ENCODE peak calls at places on chromosome 19, in seven cellular contexts. E is NB4; X is endothelial cell of umbilical vein; B is LNCaP clone FGC; N is vagina; Q is thoracic aorta; K is naive thymus-derived CD4-positive, alpha-beta T cell. Z is an unnamed sample.

GRCh38 chr19:32416749-32417469 is 11.3 kb downstream of the DPY19L3 start:
- DNase-seq in B (no peak), E (no peak), X (no peak), N (no peak), Q (no peak), K (no peak), Z (no peak)

GRCh38 chr19:9436358-9436757 is 985 bp upstream of the ZNF266 start:
- DNase-seq in X (no peak), N (no peak), K (no peak), E (no peak), Q (no peak), B (no peak), Z (no peak)

GRCh38 chr19:22530042-22530441 is 104.1 kb upstream of the ZNF492 start:
- DNase-seq in Q (no peak), K (no peak), B (no peak), E (peak), N (no peak), X (no peak), Z (no peak)

GRCh38 chr19:40321566-40322270 is 26.5 kb downstream of the C19orf47 start:
- DNase-seq in B (no peak), X (no peak), Q (no peak), E (no peak), K (no peak), N (no peak), Z (no peak)

GRCh38 chr19:16265890-16266585 is 58.6 kb upstream of the KLF2 start:
- DNase-seq in E (no peak), X (no peak), K (no peak), Q (no peak), B (no peak), N (no peak), Z (no peak)

GRCh38 chr19:58581227-58582141 is 8.3 kb upstream of the MZF1 start:
- DNase-seq in Q (peak), N (no peak), K (peak), X (peak), E (peak), B (no peak), Z (no peak)

GRCh38 chr19:39342647-39343305 is 555 bp downstream of the SAMD4B start:
- DNase-seq in B (no peak), X (no peak), K (no peak), E (no peak), Q (no peak), N (no peak), Z (no peak)

GRCh38 chr19:39937792-39938191 is 3.4 kb upstream of the FCGBP start:
- DNase-seq in N (no peak), B (no peak), Q (no peak), E (peak), K (no peak), X (no peak), Z (no peak)

GRCh38 chr19:21626091-21626490 is 120.7 kb downstream of the ZNF429 start:
- DNase-seq in X (no peak), B (no peak), Q (no peak), E (no peak), K (no peak), N (no peak), Z (no peak)

GRCh38 chr19:39684283-39684682 is 20.0 kb upstream of the LGALS14 start:
- DNase-seq in N (no peak), X (no peak), E (no peak), K (no peak), B (no peak), Q (no peak), Z (no peak)

GRCh38 chr19:27679905-27680304 is 1533.0 kb downstream of the UQCRFS1 start:
- DNase-seq in N (peak), K (no peak), Q (no peak), X (no peak), E (no peak), B (no peak), Z (no peak)

GRCh38 chr19:50432658-50433057 is at the start of gene MYBPC2:
- DNase-seq in X (no peak), N (no peak), B (no peak), E (no peak), Q (no peak), K (no peak), Z (no peak)

GRCh38 chr19:925912-926594 is at the start of gene ARID3A:
- DNase-seq in X (no peak), E (peak), Q (no peak), K (no peak), N (no peak), B (no peak), Z (no peak)

GRCh38 chr19:40721140-40721486 is 4.2 kb downstream of the ITPKC start:
- DNase-seq in X (peak), B (no peak), E (no peak), Q (no peak), K (no peak), N (no peak), Z (no peak)

DNA sequence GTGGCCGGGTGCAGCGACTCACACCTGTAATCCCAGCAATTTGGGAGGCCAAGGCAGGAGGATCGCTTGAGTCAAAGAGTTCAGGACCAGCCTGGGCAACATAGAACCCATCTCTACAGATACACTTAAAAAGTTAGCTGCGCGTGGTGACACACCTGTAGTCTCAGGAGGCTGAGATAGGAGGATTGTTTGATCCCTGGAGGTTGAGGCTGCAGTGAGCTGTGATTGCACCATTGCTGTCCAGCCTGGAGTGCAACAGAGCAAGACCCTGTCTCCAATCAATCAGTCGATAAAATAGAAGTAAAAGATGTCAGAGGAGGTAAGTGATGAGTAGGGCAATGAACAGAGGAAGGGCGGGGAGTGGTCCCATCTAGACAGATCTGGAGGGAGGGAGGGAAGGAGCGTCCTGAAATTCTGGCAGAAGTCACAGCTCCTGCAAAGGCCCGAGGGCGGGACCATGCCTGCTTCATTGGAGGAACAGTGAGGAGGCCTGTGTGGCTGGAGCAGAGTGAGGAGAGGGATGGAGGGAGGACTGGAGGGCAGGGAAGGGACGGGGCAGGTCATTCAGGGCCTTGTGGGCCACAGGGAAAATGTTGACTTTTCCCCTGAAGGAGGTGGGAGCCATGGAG is 9.7 kb downstream of the SMIM24 start:
- DNase-seq in X (no peak), E (no peak), K (no peak), N (no peak), Q (no peak), B (no peak), Z (no peak)
- H3K4me3 ChIP-seq in X (no peak), E (no peak), K (no peak), N (no peak), Q (no peak), B (no peak), Z (no peak)

DNA sequence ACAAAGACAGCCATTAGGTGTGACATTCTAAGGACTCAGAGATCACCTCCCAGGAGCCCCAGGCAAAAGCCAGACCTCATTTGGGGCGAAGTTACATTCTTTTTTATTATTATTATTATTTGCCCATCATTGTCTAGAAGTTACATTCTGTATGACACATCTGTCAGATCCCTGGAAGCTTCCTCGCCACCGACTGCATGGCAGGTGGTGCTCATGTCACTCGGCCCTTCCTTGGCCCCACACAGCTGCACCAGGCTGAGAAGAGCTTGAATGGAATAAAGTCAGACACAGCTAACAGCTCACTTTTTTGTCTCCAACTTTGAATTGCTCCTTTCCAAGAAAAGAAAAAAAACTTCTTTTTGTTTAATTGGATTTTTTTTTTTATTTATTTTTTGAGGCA is 41.4 kb upstream of the LDLR start:
- DNase-seq in K (no peak), Q (no peak), N (no peak), E (no peak), B (no peak), X (no peak), Z (no peak)
- H3K4me3 ChIP-seq in K (no peak), Q (no peak), N (no peak), E (no peak), B (no peak), X (no peak), Z (no peak)

DNA sequence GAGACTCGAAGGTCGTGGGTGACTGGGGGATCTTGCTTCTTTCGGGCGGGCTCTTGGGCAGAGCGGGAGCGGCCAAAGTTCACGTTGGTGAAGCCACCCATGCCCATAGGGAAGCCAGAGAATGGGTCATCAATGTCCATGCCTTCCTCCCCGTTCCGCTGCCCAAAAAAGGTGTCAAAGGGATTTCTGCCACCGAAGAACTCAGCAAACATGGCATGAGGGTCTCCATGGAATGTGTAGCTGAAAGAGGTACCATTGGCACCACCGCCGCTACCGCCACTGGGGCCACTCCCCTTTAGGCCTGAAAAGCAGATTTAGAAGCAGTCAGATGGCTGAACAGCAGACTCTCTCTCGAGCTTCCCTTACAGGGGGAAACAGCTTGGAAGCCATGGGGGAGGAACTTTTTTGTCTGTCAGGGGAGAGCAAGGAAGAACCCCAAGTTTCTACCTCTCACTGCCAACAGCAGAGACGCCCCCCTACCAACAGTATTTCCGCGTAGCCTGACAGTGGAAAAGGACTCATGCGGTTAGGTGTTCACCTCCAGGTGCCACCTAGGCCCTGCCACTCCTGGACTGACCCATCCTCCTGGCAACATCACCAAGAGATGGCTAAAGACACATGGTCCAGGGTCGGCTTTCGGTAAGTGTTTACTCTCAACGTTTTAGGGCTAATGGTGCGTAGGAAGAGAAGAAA is 1.3 kb downstream of the DNAJB1 start:
- DNase-seq in N (no peak), X (peak), Q (no peak), B (no peak), K (peak), E (no peak), Z (no peak)
- H3K4me3 ChIP-seq in N (peak), X (peak), Q (peak), B (peak), K (peak), E (peak), Z (peak)

DNA sequence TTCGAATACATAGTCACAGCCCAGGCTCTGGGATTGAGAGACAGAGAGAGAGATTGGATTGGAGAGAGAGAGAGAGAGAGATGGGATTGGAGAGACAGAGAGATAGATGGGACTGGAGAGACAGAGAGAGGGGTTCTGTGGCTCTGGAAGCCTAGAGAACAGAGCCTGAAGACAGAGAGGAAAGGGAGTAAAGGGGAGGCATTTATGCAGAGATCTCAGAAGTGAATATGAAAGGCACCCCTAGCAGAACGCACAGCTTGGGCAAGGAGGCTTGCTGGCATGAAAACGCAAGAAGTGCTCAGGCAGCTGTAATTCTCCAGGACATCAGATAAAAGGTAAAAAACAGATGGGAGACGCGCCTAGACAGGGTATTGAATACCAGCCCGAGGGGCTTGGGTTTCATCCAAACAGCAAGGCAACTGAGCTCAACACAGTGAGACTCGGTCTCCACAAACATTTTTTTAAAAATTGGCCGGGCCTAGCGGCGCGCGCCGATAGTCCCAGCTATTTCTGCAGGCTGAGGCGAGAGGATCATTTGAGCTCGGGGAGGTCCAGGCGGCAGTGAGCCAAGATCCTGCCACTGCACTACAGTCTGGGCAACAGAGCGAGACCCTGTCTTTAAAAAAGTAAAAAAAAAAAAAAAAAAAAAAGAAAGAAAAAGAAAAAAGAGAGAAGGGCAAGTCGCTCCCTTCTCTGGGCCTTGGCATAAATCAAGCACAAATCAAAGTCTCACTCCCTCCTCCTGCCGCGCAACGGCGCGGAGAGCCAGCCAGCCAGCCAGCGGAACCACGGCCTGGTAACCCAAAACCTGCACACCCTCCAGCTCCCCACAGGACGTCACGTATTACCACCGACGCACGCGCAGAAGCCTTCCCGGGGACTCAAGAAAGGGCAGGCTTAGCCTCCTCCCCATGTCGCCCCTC is 769 bp upstream of the PPP2R1A start:
- DNase-seq in X (no peak), E (no peak), Q (peak), B (no peak), N (peak), K (no peak), Z (no peak)
- H3K4me3 ChIP-seq in X (peak), E (peak), Q (peak), B (peak), N (peak), K (peak), Z (peak)

GRCh38 chr19:35931874-35932202 is 4.3 kb upstream of the LRFN3 start:
- DNase-seq in E (no peak), K (no peak), X (no peak), B (no peak), N (no peak), Q (no peak), Z (no peak)
- H3K4me3 ChIP-seq in E (no peak), K (no peak), X (no peak), B (peak), N (peak), Q (peak), Z (no peak)

DNA sequence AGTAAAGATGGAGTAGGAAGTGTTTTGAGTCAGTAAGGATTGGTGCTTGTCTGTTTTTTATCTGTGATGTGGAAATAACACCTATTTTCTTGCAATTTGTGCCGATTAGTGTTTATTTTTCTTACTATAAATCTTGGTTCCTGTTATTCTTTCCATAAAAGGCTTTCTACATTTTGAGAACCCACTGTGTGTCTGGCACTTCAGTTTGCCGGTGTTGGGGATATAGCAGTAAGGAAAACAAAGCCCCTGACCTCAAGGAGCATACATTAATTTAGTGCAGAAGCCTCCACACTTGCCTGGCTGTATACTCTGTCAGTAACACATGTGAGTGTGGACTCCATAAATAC is 35.6 kb upstream of the GARRE1 start:
- DNase-seq in B (no peak), Q (no peak), K (no peak), X (peak), N (no peak), E (no peak), Z (no peak)
- H3K4me3 ChIP-seq in B (no peak), Q (no peak), K (peak), X (no peak), N (no peak), E (no peak), Z (no peak)

GRCh38 chr19:17327068-17327653 is 7.5 kb downstream of the ANO8 start:
- DNase-seq in X (no peak), Q (no peak), K (no peak), E (no peak), B (no peak), N (no peak), Z (no peak)

GRCh38 chr19:17327654-17328516 is 6.8 kb downstream of the ANO8 start:
- DNase-seq in X (peak), Q (no peak), B (peak), K (peak), N (no peak), E (peak), Z (no peak)

GRCh38 chr19:17329768-17330545 is 4.7 kb downstream of the ANO8 start:
- DNase-seq in K (no peak), E (no peak), N (no peak), B (no peak), X (no peak), Q (no peak), Z (no peak)

GRCh38 chr19:17329061-17329767 is 5.4 kb downstream of the ANO8 start:
- DNase-seq in K (peak), X (no peak), Q (no peak), E (no peak), N (no peak), B (no peak), Z (no peak)

GRCh38 chr19:17328517-17329060 is 6.1 kb downstream of the ANO8 start:
- DNase-seq in N (no peak), B (no peak), E (no peak), K (peak), Q (no peak), X (no peak), Z (no peak)
- H3K4me3 ChIP-seq in N (peak), B (peak), E (no peak), K (peak), Q (peak), X (peak), Z (no peak)

DNA sequence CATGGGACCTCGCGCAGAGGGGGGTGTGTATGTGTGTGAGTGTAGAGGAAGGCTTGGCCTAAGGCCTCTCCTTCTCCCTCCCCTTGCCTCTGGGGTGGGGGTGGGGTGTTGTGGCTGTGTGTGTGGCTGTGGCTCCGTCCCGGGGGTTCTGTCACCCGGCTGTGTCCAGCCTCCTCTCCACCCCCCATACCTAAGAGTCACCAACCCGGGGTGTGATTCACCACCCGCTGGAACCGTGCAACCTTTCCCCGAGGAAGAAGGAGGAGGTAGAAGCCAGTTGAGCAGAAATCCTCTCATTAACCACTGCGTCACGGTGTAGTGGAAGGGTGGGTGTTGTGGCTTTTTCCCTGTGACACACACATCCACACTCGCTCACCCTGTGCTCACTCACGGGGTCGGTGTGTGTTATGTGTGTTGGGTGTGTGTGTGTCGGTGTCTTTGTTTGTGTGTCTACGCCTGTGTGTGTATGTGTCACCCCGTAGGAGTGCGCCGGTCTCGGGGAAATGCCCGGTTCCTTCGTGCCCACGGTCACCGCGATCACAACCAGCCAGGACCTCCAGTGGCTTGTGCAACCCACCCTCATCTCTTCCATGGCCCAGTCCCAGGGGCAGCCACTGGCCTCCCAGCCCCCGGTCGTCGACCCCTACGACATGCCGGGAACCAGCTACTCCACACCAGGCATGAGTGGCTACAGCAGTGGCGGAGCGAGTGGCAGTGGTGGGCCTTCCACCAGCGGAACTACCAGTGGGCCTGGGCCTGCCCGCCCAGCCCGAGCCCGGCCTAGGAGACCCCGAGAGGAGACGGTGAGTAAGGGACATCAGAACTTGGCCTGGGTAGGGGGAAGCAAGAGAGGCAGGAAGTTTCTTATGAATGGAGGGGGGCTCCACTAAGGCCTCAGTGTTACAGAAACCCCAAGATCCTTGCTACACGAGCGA is 2.6 kb downstream of the FOSB start:
- DNase-seq in B (no peak), N (no peak), E (no peak), Q (no peak), K (peak), X (no peak), Z (no peak)
- H3K4me3 ChIP-seq in B (peak), N (peak), E (no peak), Q (peak), K (peak), X (no peak), Z (peak)

GRCh38 chr19:55486043-55486970 is 1.3 kb downstream of the NAT14 start:
- DNase-seq in E (no peak), Q (no peak), X (peak), B (no peak), K (no peak), N (no peak), Z (no peak)

GRCh38 chr19:55483681-55484361 is 1.2 kb upstream of the NAT14 start:
- DNase-seq in X (no peak), N (no peak), K (no peak), B (no peak), E (no peak), Q (no peak), Z (no peak)

GRCh38 chr19:55484571-55485438 is at the start of gene NAT14:
- DNase-seq in E (peak), Q (no peak), B (no peak), X (peak), K (peak), N (no peak), Z (no peak)

GRCh38 chr19:55486971-55487883 is 1.0 kb upstream of the SSC5D start:
- DNase-seq in E (peak), N (no peak), K (no peak), Q (no peak), B (no peak), X (peak), Z (peak)

GRCh38 chr19:55485439-55486011 is 537 bp downstream of the NAT14 start:
- DNase-seq in B (no peak), E (no peak), N (no peak), X (no peak), K (no peak), Q (no peak), Z (no peak)
- H3K4me3 ChIP-seq in B (peak), E (peak), N (peak), X (peak), K (peak), Q (peak), Z (peak)